ENCODE peak calls at places on chromosome 9, in four cellular contexts. J, D, Y and S are unnamed samples.

GRCh38 chr9:126986506-126986951 is 71.9 kb downstream of the RALGPS1 start:
- ATAC-seq in J (no peak), D (peak), Y (peak), S (no peak)

GRCh38 chr9:76153372-76153771 is 240.9 kb downstream of the RFK start:
- ATAC-seq in J (no peak), D (no peak), Y (no peak), S (no peak)

GRCh38 chr9:9846538-9846937 is 766.3 kb downstream of the PTPRD start:
- ATAC-seq in J (no peak), D (no peak), Y (peak), S (no peak)

GRCh38 chr9:93184439-93185221 is 691 bp downstream of the WNK2 start:
- ATAC-seq in J (no peak), D (no peak), Y (peak), S (no peak)

GRCh38 chr9:87435189-87435880 is 62.3 kb upstream of the DAPK1 start:
- ATAC-seq in J (no peak), D (no peak), Y (no peak), S (no peak)

GRCh38 chr9:107249131-107249533 is 33.9 kb upstream of the RAD23B start:
- ATAC-seq in J (no peak), D (no peak), Y (no peak), S (no peak)

GRCh38 chr9:93598647-93599241 is 22.4 kb downstream of the PHF2 start:
- ATAC-seq in J (no peak), D (no peak), Y (no peak), S (no peak)

GRCh38 chr9:109250771-109251079 is 70.1 kb downstream of the EPB41L4B start:
- ATAC-seq in J (no peak), D (no peak), Y (no peak), S (no peak)

GRCh38 chr9:34962530-34962929 is 4.4 kb downstream of the PHF24 start:
- ATAC-seq in J (no peak), D (no peak), Y (no peak), S (no peak)

GRCh38 chr9:131950487-131950886 is 129.2 kb downstream of the MED27 start:
- ATAC-seq in J (no peak), D (no peak), Y (no peak), S (peak)

GRCh38 chr9:72633966-72634365 is 112.6 kb downstream of the TMC1 start:
- ATAC-seq in J (no peak), D (peak), Y (no peak), S (no peak)

GRCh38 chr9:113309204-113309813 is 6.1 kb upstream of the RNF183 start:
- ATAC-seq in J (no peak), D (peak), Y (peak), S (no peak)

GRCh38 chr9:79667716-79668458 is 96.1 kb downstream of the TLE4 start:
- ATAC-seq in J (no peak), D (no peak), Y (no peak), S (no peak)

GRCh38 chr9:135744333-135745070 is 42.5 kb downstream of the KCNT1 start:
- ATAC-seq in J (no peak), D (no peak), Y (no peak), S (no peak)

GRCh38 chr9:81604306-81605153 is 84.8 kb downstream of the TLE1 start:
- ATAC-seq in J (no peak), D (no peak), Y (no peak), S (no peak)